ENCODE peak calls at places on chromosomes 5 and 9, in nine cellular contexts. X, P, J, Y, G, E, R, O and Z are unnamed samples.

GRCh38 chr5:2366816-2367215 is 384.7 kb downstream of the IRX2 start:
- DNase-seq in P (no peak), Y (no peak), J (no peak), O (no peak), E (no peak), R (no peak), G (no peak), X (no peak), Z (no peak)

GRCh38 chr5:177980776-177981175 is 15.3 kb downstream of the PROP1 start:
- DNase-seq in Y (no peak), J (no peak), E (peak; percentile 34), R (no peak), P (no peak), X (peak; percentile 6), O (no peak), G (no peak), Z (no peak)

GRCh38 chr5:35309365-35310130 is 79.3 kb upstream of the PRLR start:
- DNase-seq in R (no peak), G (no peak), Y (no peak), O (no peak), X (no peak), J (no peak), E (no peak), P (no peak), Z (no peak)

GRCh38 chr5:20291766-20292165 is 303.8 kb upstream of the CDH18 start:
- DNase-seq in Y (no peak), R (no peak), G (no peak), X (no peak), E (no peak), P (no peak), O (no peak), J (no peak), Z (no peak)

GRCh38 chr5:146595088-146595487 is 79.1 kb upstream of the GPR151 start:
- DNase-seq in P (no peak), X (peak; percentile 2), E (no peak), J (no peak), Y (no peak), R (no peak), G (no peak), O (no peak), Z (no peak)

GRCh38 chr5:111829701-111830100 is 72.7 kb upstream of the NREP start:
- DNase-seq in X (peak; percentile 64), G (no peak), P (peak; percentile 83), Y (no peak), J (no peak), O (no peak), R (no peak), E (no peak), Z (no peak)

GRCh38 chr9:76912631-76913275 is 6.8 kb upstream of the PRUNE2 start:
- DNase-seq in J (no peak), G (no peak), X (peak; percentile 54), E (no peak), Y (no peak), P (no peak), R (no peak), O (no peak), Z (no peak)

GRCh38 chr5:133271606-133272005 is 219.8 kb downstream of the HSPA4 start:
- DNase-seq in R (no peak), Y (no peak), E (no peak), P (no peak), X (no peak), G (no peak), J (no peak), O (no peak), Z (no peak)

GRCh38 chr9:121975801-121976277 is 117.3 kb downstream of the TTLL11 start:
- DNase-seq in O (no peak), Y (no peak), E (no peak), G (no peak), P (no peak), R (peak; percentile 67), J (no peak), X (peak; percentile 47), Z (no peak)

GRCh38 chr9:114621975-114622609 is 11.0 kb downstream of the TMEM268 start:
- DNase-seq in J (no peak), R (no peak), O (no peak), X (peak; percentile 76), E (no peak), G (no peak), P (no peak), Y (no peak), Z (peak; percentile 37)

GRCh38 chr5:136215812-136216211 is 22.9 kb upstream of the SMIM32 start:
- DNase-seq in J (no peak), E (no peak), Y (no peak), X (no peak), P (no peak), O (no peak), G (no peak), R (no peak), Z (no peak)

GRCh38 chr9:130451004-130451390 is 6.2 kb downstream of the ASS1 start:
- DNase-seq in P (no peak), G (no peak), Y (no peak), J (no peak), R (no peak), E (no peak), O (no peak), X (no peak), Z (no peak)

GRCh38 chr9:4207881-4208615 is 91.8 kb downstream of the GLIS3 start:
- DNase-seq in Y (peak; percentile 39), J (no peak), P (no peak), E (no peak), O (no peak), R (no peak), G (no peak), X (no peak), Z (no peak)

GRCh38 chr5:157172408-157172807 is 6.3 kb upstream of the GARIN3 start:
- DNase-seq in J (no peak), R (no peak), G (no peak), Y (no peak), O (no peak), X (no peak), E (no peak), P (no peak), Z (no peak)

GRCh38 chr5:170628691-170629565 is 125.1 kb downstream of the KCNIP1 start:
- DNase-seq in G (no peak), E (no peak), Y (no peak), X (no peak), O (no peak), P (no peak), R (no peak), J (no peak), Z (no peak)

GRCh38 chr5:116938488-116938887 is 363.9 kb upstream of the SEMA6A start:
- DNase-seq in P (no peak), O (no peak), J (no peak), E (peak; percentile 48), R (no peak), X (no peak), Y (peak; percentile 8), G (peak; percentile 32), Z (no peak)

GRCh38 chr5:32044904-32045303 is 129.2 kb downstream of the GOLPH3 start:
- DNase-seq in O (no peak), J (no peak), G (no peak), E (no peak), R (no peak), X (peak; percentile 93), Y (no peak), P (peak; percentile 41), Z (no peak)

GRCh38 chr5:148999741-149000140 is 63.1 kb downstream of the SH3TC2 start:
- DNase-seq in R (no peak), O (no peak), P (no peak), Y (no peak), E (no peak), X (no peak), J (no peak), G (no peak), Z (no peak)

GRCh38 chr5:14742427-14743010 is 78.0 kb downstream of the OTULIN start:
- DNase-seq in O (no peak), G (no peak), R (no peak), P (no peak), J (no peak), E (no peak), Y (peak; percentile 91), X (no peak), Z (no peak)

GRCh38 chr9:78671785-78672184 is 374.9 kb downstream of the PSAT1 start:
- DNase-seq in Y (no peak), R (no peak), G (no peak), X (no peak), J (no peak), E (no peak), O (no peak), P (no peak), Z (no peak)

GRCh38 chr5:175797521-175798038 is 73.8 kb upstream of the CPLX2 start:
- DNase-seq in X (no peak), P (no peak), Y (peak; percentile 89), G (peak; percentile 30), R (no peak), E (peak; percentile 68), J (no peak), O (no peak), Z (no peak)

GRCh38 chr9:4086119-4087088 is 213.5 kb downstream of the GLIS3 start:
- DNase-seq in Y (no peak), E (no peak), P (no peak), J (no peak), R (no peak), X (peak; percentile 59), O (no peak), G (no peak), Z (no peak)

GRCh38 chr9:89880161-89880560 is 275.3 kb downstream of the GADD45G start:
- DNase-seq in X (no peak), Y (no peak), P (no peak), G (no peak), R (peak; percentile 6), J (no peak), O (no peak), E (no peak), Z (no peak)

GRCh38 chr9:79567671-79568098 is 4.1 kb upstream of the TLE4 start:
- DNase-seq in E (no peak), G (no peak), J (no peak), X (peak; percentile 21), R (no peak), Y (no peak), O (no peak), P (no peak), Z (no peak)

GRCh38 chr9:125743687-125744428 is 3.3 kb upstream of the PBX3 start:
- DNase-seq in E (no peak), R (no peak), O (no peak), P (no peak), G (no peak), J (no peak), X (no peak), Y (no peak), Z (no peak)

GRCh38 chr5:89095341-89095740 is 212.4 kb upstream of the MEF2C start:
- DNase-seq in R (no peak), J (no peak), Y (no peak), P (no peak), G (no peak), O (no peak), X (no peak), E (no peak), Z (no peak)

GRCh38 chr5:42894057-42894456 is 82.4 kb upstream of the SELENOP start:
- DNase-seq in P (no peak), R (peak; percentile 24), X (no peak), O (no peak), E (peak; percentile 88), J (no peak), G (no peak), Y (no peak), Z (no peak)

GRCh38 chr5:141354900-141355469 is at the start of gene PCDHGA4:
- DNase-seq in R (no peak), O (no peak), G (no peak), X (peak; percentile 39), Y (no peak), P (no peak), E (no peak), J (no peak), Z (no peak)

GRCh38 chr5:112694853-112695709 is 42.6 kb upstream of the APC start:
- DNase-seq in Y (no peak), X (peak; percentile 59), E (no peak), G (no peak), P (peak; percentile 57), O (no peak), J (no peak), R (no peak), Z (no peak)

GRCh38 chr5:68457298-68457697 is 241.7 kb downstream of the PIK3R1 start:
- DNase-seq in J (no peak), Y (no peak), G (no peak), E (no peak), X (no peak), R (no peak), O (no peak), P (no peak), Z (no peak)

GRCh38 chr9:114004221-114004716 is 73.8 kb downstream of the AMBP start:
- DNase-seq in J (peak; percentile 43), X (no peak), G (no peak), E (peak; percentile 9), P (no peak), O (no peak), Y (no peak), R (no peak), Z (peak; percentile 55)